ENCODE peak calls at places on chromosomes 2 and 18, in five cellular contexts. Z is CD8-positive, alpha-beta T cell; E is OCI-LY7; H is lower lobe of right lung; C is AG04450. L is an unnamed sample.

GRCh38 chr18:10526211-10526949 is 553 bp downstream of the NAPG start:
- DNase-seq in Z (peak), E (peak), H (peak), C (no peak), L (peak)

GRCh38 chr2:20191714-20192569 is 33.0 kb downstream of the SDC1 start:
- DNase-seq in Z (no peak), E (no peak), H (no peak), C (no peak), L (no peak)

GRCh38 chr2:145631561-145631960 is 1111.6 kb upstream of the ZEB2 start:
- DNase-seq in Z (no peak), E (no peak), H (no peak), C (no peak), L (no peak)

GRCh38 chr2:60104514-60105501 is 448.6 kb downstream of the BCL11A start:
- DNase-seq in Z (no peak), E (no peak), H (no peak), C (no peak), L (no peak)

GRCh38 chr2:119434664-119435063 is 3.0 kb downstream of the TMEM37 start:
- DNase-seq in Z (no peak), E (no peak), H (no peak), C (no peak), L (no peak)

GRCh38 chr18:46261799-46262198 is 157.6 kb downstream of the HAUS1 start:
- DNase-seq in Z (no peak), E (no peak), H (no peak), C (no peak), L (no peak)

GRCh38 chr18:67766930-67767329 is 250.4 kb upstream of the DSEL start:
- DNase-seq in Z (no peak), E (no peak), H (no peak), C (peak), L (peak)

GRCh38 chr18:30106356-30106755 is 936.2 kb downstream of the DSC3 start:
- DNase-seq in Z (no peak), E (no peak), H (no peak), C (no peak), L (no peak)

GRCh38 chr18:59233017-59233410 is 13.1 kb downstream of the GRP start:
- DNase-seq in Z (no peak), E (no peak), H (no peak), C (no peak), L (no peak)

GRCh38 chr2:119352357-119352756 is 14.3 kb downstream of the C2orf76 start:
- DNase-seq in Z (no peak), E (peak), H (no peak), C (no peak), L (no peak)

GRCh38 chr2:231308631-231309414 is 86.7 kb upstream of the B3GNT7 start:
- DNase-seq in Z (no peak), E (no peak), H (no peak), C (no peak), L (no peak)

GRCh38 chr2:180169474-180169873 is 162.4 kb upstream of the CWC22 start:
- DNase-seq in Z (no peak), E (peak), H (no peak), C (no peak), L (no peak)

GRCh38 chr2:207625014-207625755 is at the start of gene METTL21A:
- DNase-seq in Z (peak), E (peak), H (peak), C (no peak), L (peak)

GRCh38 chr2:128774320-128775063 is 455.8 kb upstream of the HS6ST1 start:
- DNase-seq in Z (no peak), E (no peak), H (no peak), C (no peak), L (no peak)

GRCh38 chr2:15874311-15874710 is 66.0 kb upstream of the MYCN start:
- DNase-seq in Z (no peak), E (no peak), H (no peak), C (no peak), L (no peak)

GRCh38 chr2:10322481-10322880 is 19.8 kb downstream of the HPCAL1 start:
- DNase-seq in Z (no peak), E (no peak), H (no peak), C (no peak), L (no peak)

GRCh38 chr18:13811993-13812392 is 12.0 kb upstream of the MC5R start:
- DNase-seq in Z (no peak), E (peak), H (no peak), C (no peak), L (no peak)
- TF ChIP-seq CTCF in Z (no peak), E (peak), H (no peak), C (peak), L (no peak)

GRCh38 chr2:234887277-234887676 is 64.5 kb upstream of the SH3BP4 start:
- DNase-seq in Z (no peak), E (no peak), H (no peak), C (no peak), L (no peak)
- TF ChIP-seq CTCF in Z (no peak), E (no peak), H (no peak), C (no peak), L (no peak)

GRCh38 chr2:238774980-238775509 is 72.8 kb upstream of the TWIST2 start:
- DNase-seq in Z (no peak), E (no peak), H (no peak), C (no peak), L (no peak)

GRCh38 chr2:238771639-238772038 is 76.2 kb upstream of the TWIST2 start:
- DNase-seq in Z (no peak), E (no peak), H (no peak), C (no peak), L (no peak)

GRCh38 chr2:238772635-238773297 is 75.1 kb upstream of the TWIST2 start:
- DNase-seq in Z (no peak), E (no peak), H (no peak), C (no peak), L (no peak)

GRCh38 chr2:238773472-238773871 is 74.4 kb upstream of the TWIST2 start:
- DNase-seq in Z (no peak), E (no peak), H (no peak), C (no peak), L (no peak)

DNA sequence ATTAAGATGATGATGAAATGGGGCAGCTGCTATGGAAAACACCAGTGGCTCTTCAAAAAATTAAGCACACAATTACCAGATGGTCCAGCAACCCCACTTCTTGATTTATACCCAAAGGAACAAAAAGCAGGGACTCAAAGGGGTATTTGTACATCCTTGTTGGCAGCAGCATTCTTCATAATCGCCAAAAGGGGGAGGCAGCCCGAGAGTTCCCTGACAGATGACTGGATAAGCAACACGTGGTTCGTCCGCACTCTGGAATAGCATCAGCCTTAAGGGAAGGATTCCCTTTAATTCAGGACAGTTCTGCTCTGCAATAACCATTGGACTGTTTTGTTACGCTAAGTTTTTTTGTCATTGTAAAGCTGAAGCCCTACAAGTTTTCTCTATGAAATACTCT is 76.7 kb upstream of the TWIST2 start:
- DNase-seq in Z (no peak), E (no peak), H (no peak), C (no peak), L (no peak)
- TF ChIP-seq CTCF in Z (no peak), E (no peak), H (no peak), C (peak), L (peak)

DNA sequence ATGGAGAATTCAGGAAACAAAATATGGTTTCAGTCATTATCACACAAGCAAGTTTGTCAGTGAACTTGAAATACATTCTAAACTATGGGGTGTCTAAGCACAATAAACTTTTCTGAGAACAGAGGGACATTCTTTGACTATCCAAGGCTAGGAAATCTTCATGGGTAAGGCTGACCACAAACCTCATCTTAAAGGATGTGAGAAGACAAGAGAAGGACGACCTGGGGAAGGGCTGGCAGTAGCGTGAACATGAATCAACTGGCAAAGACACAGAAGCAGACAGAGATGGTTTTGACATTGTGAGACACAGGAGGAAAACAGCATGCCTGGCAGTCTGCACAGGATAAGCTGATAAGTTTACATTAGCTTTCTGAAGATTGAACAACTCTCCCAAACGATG is 752.4 kb upstream of the SLC8A1 start:
- DNase-seq in Z (no peak), E (no peak), H (no peak), C (no peak), L (no peak)
- TF ChIP-seq CTCF in Z (no peak), E (no peak), H (no peak), C (no peak), L (no peak)

L was measured in cardiac muscle cell.